ENCODE peak calls at places on chromosome 1, in seven cellular contexts. F, T, M, Z, Y, H and B are unnamed samples.

GRCh38 chr1:207427832-207428231 is 26.3 kb upstream of the CR2 start:
- DNase-seq in F (no peak), T (no peak), M (no peak), Z (no peak), Y (no peak), H (no peak), B (no peak)

GRCh38 chr1:17711577-17711910 is 43.6 kb upstream of the ACTL8 start:
- DNase-seq in F (no peak), T (no peak), M (no peak), Z (no peak), Y (no peak), H (no peak), B (no peak)

GRCh38 chr1:19372602-19373001 is 60.5 kb downstream of the SLC66A1 start:
- DNase-seq in F (no peak), T (no peak), M (no peak), Z (peak; percentile 58), Y (no peak), H (no peak), B (no peak)

GRCh38 chr1:41225495-41225894 is 16.6 kb downstream of the SCMH1 start:
- DNase-seq in F (no peak), T (no peak), M (no peak), Z (no peak), Y (no peak), H (no peak), B (no peak)

GRCh38 chr1:243842154-243842553 is 7.9 kb downstream of the AKT3 start:
- DNase-seq in F (no peak), T (no peak), M (no peak), Z (no peak), Y (no peak), H (no peak), B (no peak)

GRCh38 chr1:81584398-81584797 is 216.3 kb upstream of the ADGRL2 start:
- DNase-seq in F (no peak), T (no peak), M (no peak), Z (no peak), Y (no peak), H (no peak), B (no peak)

GRCh38 chr1:201149400-201149799 is 4.9 kb downstream of the TMEM9 start:
- DNase-seq in F (no peak), T (no peak), M (peak; percentile 10), Z (no peak), Y (no peak), H (peak; percentile 5), B (no peak)

GRCh38 chr1:4086085-4086850 is 186.2 kb upstream of the C1orf174 start:
- DNase-seq in F (no peak), T (no peak), M (no peak), Z (no peak), Y (no peak), H (peak; percentile 52), B (no peak)

GRCh38 chr1:35539824-35540261 is 17.4 kb downstream of the KIAA0319L start:
- DNase-seq in F (no peak), T (no peak), M (no peak), Z (no peak), Y (no peak), H (no peak), B (no peak)

GRCh38 chr1:55605155-55605554 is 390.0 kb upstream of the USP24 start:
- DNase-seq in F (no peak), T (no peak), M (no peak), Z (no peak), Y (no peak), H (no peak), B (no peak)

GRCh38 chr1:7388488-7389185 is 382.5 kb upstream of the VAMP3 start:
- DNase-seq in F (no peak), T (no peak), M (no peak), Z (no peak), Y (peak; percentile 57), H (peak; percentile 84), B (no peak)

GRCh38 chr1:26403656-26404055 is 7.0 kb upstream of the LIN28A start:
- DNase-seq in F (no peak), T (no peak), M (no peak), Z (no peak), Y (no peak), H (no peak), B (no peak)

GRCh38 chr1:198220428-198220827 is 63.6 kb downstream of the NEK7 start:
- DNase-seq in F (no peak), T (no peak), M (no peak), Z (no peak), Y (no peak), H (no peak), B (no peak)

GRCh38 chr1:148362141-148362929 is 120.8 kb downstream of the PPIAL4G start:
- DNase-seq in F (no peak), T (no peak), M (no peak), Z (no peak), Y (no peak), H (no peak), B (no peak)

GRCh38 chr1:101520302-101520701 is 283.5 kb downstream of the S1PR1 start:
- DNase-seq in F (no peak), T (no peak), M (peak; percentile 33), Z (no peak), Y (no peak), H (no peak), B (no peak)

DNA sequence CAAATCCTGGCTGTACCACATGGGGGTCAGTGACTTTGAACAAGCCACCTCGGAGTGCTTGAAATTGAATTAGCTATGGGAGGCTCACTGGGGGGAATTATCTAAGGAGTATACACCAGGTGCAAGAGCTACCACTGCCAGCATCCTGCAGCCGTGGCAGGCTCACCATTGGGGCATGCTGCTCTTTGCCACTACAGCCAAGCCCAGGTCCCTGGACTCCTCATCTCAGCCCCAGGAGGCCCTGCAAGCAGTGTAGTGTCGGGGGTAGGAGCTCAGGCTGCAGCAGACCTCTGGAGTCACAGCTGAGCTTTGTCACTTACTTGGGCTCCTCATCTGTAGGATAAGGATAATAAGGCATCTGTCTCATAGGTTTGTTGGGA is 35.3 kb downstream of the ACOT11 start:
- DNase-seq in F (no peak), T (no peak), M (no peak), Z (no peak), Y (no peak), H (no peak), B (no peak)
- H3K27ac ChIP-seq in F (no peak overlapping the region), T (no peak overlapping the region), M (no peak overlapping the region), Z (no peak overlapping the region), Y (peak overlapping the region; percentile 89), H (no peak overlapping the region), B (no peak overlapping the region)

DNA sequence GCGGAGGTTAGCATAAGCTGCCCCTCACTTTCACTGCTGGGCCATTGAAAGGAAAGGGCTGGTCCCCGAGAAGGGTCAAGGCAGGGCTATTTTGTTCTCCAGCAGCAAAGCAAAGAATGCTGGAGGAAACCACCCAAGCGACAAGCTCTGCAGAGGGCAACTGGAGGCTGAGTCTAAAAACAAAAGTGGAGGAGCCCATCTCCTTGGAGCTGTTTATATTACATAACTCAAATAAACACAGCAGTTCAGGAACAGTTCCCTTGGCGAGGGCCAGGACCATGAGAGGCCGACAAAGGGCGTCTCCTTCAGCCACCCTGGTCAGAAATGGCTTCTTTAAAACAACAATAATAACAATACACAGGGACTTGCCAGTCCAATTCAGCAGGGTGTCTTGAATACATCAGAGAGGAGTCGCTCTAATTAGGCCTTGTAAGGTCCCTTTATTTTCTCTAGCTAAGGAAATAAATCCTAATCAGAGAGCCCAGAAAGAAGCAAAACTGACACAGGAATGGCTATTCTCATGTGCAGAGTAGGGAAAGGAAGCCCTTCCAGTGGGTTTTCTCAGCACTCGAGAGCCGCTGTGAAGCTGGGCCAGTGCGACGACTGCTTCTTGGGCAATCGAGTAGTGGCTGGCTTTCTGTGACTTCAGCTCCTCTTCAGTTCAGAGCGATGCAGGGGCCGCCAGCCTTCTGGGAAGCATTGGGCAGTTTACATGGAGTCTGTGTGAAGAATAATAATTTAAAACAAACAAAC is 57.0 kb upstream of the TARBP1 start:
- DNase-seq in F (no peak), T (no peak), M (no peak), Z (peak; percentile 65), Y (peak; percentile 69), H (no peak), B (no peak)
- H3K27ac ChIP-seq in F (peak overlapping the region; percentile 98), T (no peak overlapping the region), M (no peak overlapping the region), Z (peak overlapping the region; percentile 98), Y (peak overlapping the region; percentile 98), H (peak overlapping the region; percentile 98), B (no peak overlapping the region)

DNA sequence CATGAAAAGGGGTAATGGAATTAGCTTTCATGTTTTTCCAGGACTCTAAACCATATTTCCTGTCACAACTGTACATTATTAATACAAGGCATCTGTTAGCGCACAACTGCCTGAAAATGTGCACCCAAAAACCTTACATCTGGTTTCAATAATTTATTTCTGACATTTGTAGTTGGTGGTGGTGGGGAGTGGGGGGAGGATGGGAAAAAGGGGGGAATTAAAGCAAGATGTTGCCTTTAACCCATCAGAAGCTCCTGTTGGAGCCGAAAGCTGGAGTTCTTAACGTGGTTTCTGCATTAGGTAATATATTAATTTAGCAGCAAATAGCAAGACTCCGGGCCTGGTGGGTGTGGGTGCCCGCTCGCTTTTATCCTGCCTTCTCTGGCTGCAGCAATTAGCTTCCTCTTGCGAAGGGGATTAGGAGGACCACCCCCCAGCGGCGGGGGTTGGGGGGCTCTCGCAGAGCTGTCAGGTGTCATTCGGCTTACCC is 36.9 kb upstream of the HHAT start:
- DNase-seq in F (no peak), T (no peak), M (no peak), Z (peak; percentile 42), Y (no peak), H (peak; percentile 77), B (no peak)
- H3K27ac ChIP-seq in F (peak overlapping the region; percentile 6), T (no peak overlapping the region), M (no peak overlapping the region), Z (peak overlapping the region; percentile 98), Y (peak overlapping the region; percentile 75), H (peak overlapping the region; percentile 95), B (no peak overlapping the region)

DNA sequence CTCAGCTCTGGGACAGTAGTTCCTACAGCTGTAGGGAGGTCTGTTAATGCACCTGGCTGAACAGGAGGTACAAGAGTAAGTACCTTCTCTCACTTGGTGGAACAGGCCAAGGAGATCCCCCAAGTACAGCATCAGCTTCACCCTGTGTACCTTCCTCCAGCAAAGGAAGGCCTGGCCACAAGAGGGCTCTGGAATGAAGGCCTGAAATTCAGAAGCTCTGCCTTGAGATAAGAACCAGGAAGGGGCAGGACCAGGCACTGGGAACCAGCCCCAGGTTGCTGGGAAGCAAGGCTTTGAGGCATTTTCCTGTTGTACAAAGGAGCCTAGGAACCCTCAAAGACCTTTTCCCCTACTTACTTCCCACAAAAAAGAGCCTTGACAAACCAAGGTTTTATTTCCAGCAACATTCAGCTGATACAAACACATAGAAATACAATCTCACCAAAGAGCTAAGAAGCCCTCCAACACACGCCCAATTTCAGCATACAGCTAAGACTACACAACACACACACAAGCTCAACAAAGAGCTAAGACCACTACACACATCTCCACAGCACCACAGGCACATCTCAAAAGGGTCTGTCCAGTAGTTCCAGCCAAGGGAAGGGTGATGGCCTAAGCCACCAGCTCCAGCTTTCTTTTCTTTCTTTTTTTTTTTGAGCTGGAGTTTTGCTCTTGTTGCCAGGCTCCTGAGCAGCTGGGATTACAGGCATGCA is 23.5 kb downstream of the F11R start:
- DNase-seq in F (no peak), T (peak; percentile 67), M (peak; percentile 58), Z (peak; percentile 27), Y (peak; percentile 52), H (no peak), B (peak; percentile 58)
- H3K27ac ChIP-seq in F (no peak overlapping the region), T (no peak overlapping the region), M (no peak overlapping the region), Z (peak overlapping the region; percentile 37), Y (peak overlapping the region; percentile 64), H (no peak overlapping the region), B (no peak overlapping the region)